ENCODE peak calls at places on chromosomes 12 and 14, in nine cellular contexts. C, I, V, L, J, T, G, X and Q are unnamed samples.

GRCh38 chr12:64840129-64840528 is 15.7 kb downstream of the TBC1D30 start:
- DNase-seq in C (no peak), I (no peak), V (no peak), L (peak), J (no peak), T (no peak), G (no peak), X (no peak), Q (no peak)

GRCh38 chr12:65765436-65765813 is 58.9 kb upstream of the HMGA2 start:
- DNase-seq in C (no peak), I (no peak), V (no peak), L (peak), J (no peak), T (peak), G (no peak), X (no peak), Q (no peak)

GRCh38 chr14:95217391-95217900 is 60.1 kb upstream of the DICER1 start:
- DNase-seq in C (no peak), I (no peak), V (no peak), L (peak), J (no peak), T (no peak), G (no peak), X (no peak), Q (no peak)

GRCh38 chr12:13744566-13744965 is 236.8 kb downstream of the GRIN2B start:
- DNase-seq in C (no peak), I (no peak), V (no peak), L (no peak), J (no peak), T (no peak), G (no peak), X (no peak), Q (no peak)

GRCh38 chr12:6074979-6075585 is 49.4 kb downstream of the VWF start:
- DNase-seq in C (no peak), I (peak), V (peak), L (no peak), J (peak), T (no peak), G (peak), X (no peak), Q (peak)

GRCh38 chr14:92783813-92784431 is 10.2 kb upstream of the GOLGA5 start:
- DNase-seq in C (peak), I (peak), V (no peak), L (peak), J (peak), T (peak), G (no peak), X (no peak), Q (no peak)

GRCh38 chr12:115160290-115161108 is 476.5 kb upstream of the TBX3 start:
- DNase-seq in C (no peak), I (no peak), V (no peak), L (no peak), J (no peak), T (no peak), G (no peak), X (no peak), Q (no peak)

GRCh38 chr12:106417926-106418910 is 60.7 kb downstream of the POLR3B start:
- DNase-seq in C (peak), I (no peak), V (no peak), L (peak), J (no peak), T (peak), G (no peak), X (no peak), Q (no peak)

GRCh38 chr12:28507867-28508266 is 317.6 kb downstream of the CCDC91 start:
- DNase-seq in C (no peak), I (peak), V (no peak), L (no peak), J (no peak), T (no peak), G (no peak), X (no peak), Q (no peak)

GRCh38 chr12:89825591-89826449 is 117.2 kb upstream of the ATP2B1 start:
- DNase-seq in C (no peak), I (peak), V (no peak), L (no peak), J (no peak), T (peak), G (no peak), X (no peak), Q (no peak)

GRCh38 chr14:44833376-44833775 is 128.4 kb downstream of the KLHL28 start:
- DNase-seq in C (no peak), I (no peak), V (no peak), L (peak), J (no peak), T (peak), G (no peak), X (no peak), Q (no peak)

GRCh38 chr14:68692216-68692615 is 100.7 kb downstream of the ZFP36L1 start:
- DNase-seq in C (no peak), I (no peak), V (no peak), L (no peak), J (no peak), T (peak), G (no peak), X (no peak), Q (no peak)

GRCh38 chr12:122958198-122958888 is 7.9 kb downstream of the ABCB9 start:
- DNase-seq in C (no peak), I (no peak), V (no peak), L (no peak), J (no peak), T (no peak), G (no peak), X (no peak), Q (no peak)

GRCh38 chr12:69096669-69097364 is 142.6 kb upstream of the CPSF6 start:
- DNase-seq in C (no peak), I (peak), V (no peak), L (peak), J (no peak), T (peak), G (no peak), X (no peak), Q (no peak)

GRCh38 chr12:69240625-69240984 is 1.2 kb downstream of the CPSF6 start:
- DNase-seq in C (no peak), I (peak), V (no peak), L (peak), J (peak), T (no peak), G (no peak), X (no peak), Q (no peak)

GRCh38 chr14:101035466-101036225 is 132.1 kb upstream of the RTL1 start:
- DNase-seq in C (peak), I (no peak), V (no peak), L (no peak), J (no peak), T (no peak), G (no peak), X (no peak), Q (peak)

GRCh38 chr12:75526655-75527511 is 15.5 kb upstream of the KRR1 start:
- DNase-seq in C (no peak), I (peak), V (no peak), L (peak), J (peak), T (peak), G (no peak), X (no peak), Q (no peak)

GRCh38 chr12:111569363-111570089 is 29.6 kb downstream of the ATXN2 start:
- DNase-seq in C (no peak), I (no peak), V (no peak), L (no peak), J (no peak), T (no peak), G (no peak), X (no peak), Q (no peak)

GRCh38 chr14:55514819-55515470 is 65.1 kb upstream of the KTN1 start:
- DNase-seq in C (no peak), I (no peak), V (no peak), L (peak), J (no peak), T (peak), G (no peak), X (no peak), Q (no peak)

GRCh38 chr12:12167847-12168246 is 97.1 kb downstream of the BCL2L14 start:
- DNase-seq in C (no peak), I (no peak), V (no peak), L (no peak), J (no peak), T (no peak), G (no peak), X (no peak), Q (no peak)

GRCh38 chr14:29584992-29585391 is 342.7 kb downstream of the PRKD1 start:
- DNase-seq in C (peak), I (no peak), V (no peak), L (no peak), J (no peak), T (peak), G (peak), X (no peak), Q (no peak)

GRCh38 chr14:38882533-38882932 is 220.5 kb downstream of the SEC23A start:
- DNase-seq in C (no peak), I (no peak), V (no peak), L (no peak), J (no peak), T (no peak), G (no peak), X (no peak), Q (no peak)

DNA sequence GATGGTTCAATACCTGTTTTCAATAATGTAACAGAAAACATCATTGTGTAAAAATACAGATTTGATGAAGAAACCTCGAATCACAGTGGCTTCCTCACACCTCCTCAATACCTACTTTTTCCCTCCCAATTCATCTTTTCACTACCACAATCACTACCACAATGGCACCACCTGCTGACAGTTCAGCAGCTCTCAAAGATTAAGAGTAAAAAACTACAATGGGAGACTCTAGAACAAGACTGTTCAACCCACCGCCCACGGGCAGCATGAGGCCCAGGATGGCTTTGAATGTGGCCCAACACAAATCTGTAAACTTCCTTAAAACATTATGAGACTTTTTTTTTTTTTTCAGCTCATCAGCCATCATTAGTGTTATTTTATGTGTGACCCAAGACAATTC is 15.2 kb downstream of the MED6 start:
- DNase-seq in C (no peak), I (peak), V (no peak), L (no peak), J (no peak), T (no peak), G (no peak), X (no peak), Q (no peak)
- TF ChIP-seq CTCF in C (no peak), I (no peak), V (no peak), L (peak), J (no peak), T (no peak), G (no peak), X (no peak), Q (no peak)

GRCh38 chr12:57766464-57767311 is at the start of gene CYP27B1:
- DNase-seq in C (no peak), I (peak), V (no peak), L (peak), J (peak), T (no peak), G (peak), X (no peak), Q (no peak)

GRCh38 chr12:57765698-57766463 is 997 bp downstream of the CYP27B1 start:
- DNase-seq in C (no peak), I (no peak), V (no peak), L (peak), J (peak), T (no peak), G (no peak), X (no peak), Q (no peak)

GRCh38 chr12:57763881-57764661 is 2.8 kb downstream of the CYP27B1 start:
- DNase-seq in C (no peak), I (no peak), V (no peak), L (no peak), J (no peak), T (no peak), G (no peak), X (no peak), Q (no peak)

GRCh38 chr12:57764662-57765002 is 2.2 kb downstream of the CYP27B1 start:
- DNase-seq in C (no peak), I (no peak), V (no peak), L (no peak), J (no peak), T (no peak), G (no peak), X (no peak), Q (no peak)

GRCh38 chr12:57765003-57765697 is 1.7 kb downstream of the CYP27B1 start:
- DNase-seq in C (peak), I (peak), V (peak), L (peak), J (peak), T (no peak), G (peak), X (no peak), Q (no peak)
- TF ChIP-seq CTCF in C (peak), I (peak), V (no peak), L (peak), J (peak), T (peak), G (peak), X (peak), Q (peak)

GRCh38 chr12:100075598-100075997 is 67.1 kb downstream of the BLTP3B start:
- DNase-seq in C (no peak), I (no peak), V (no peak), L (peak), J (no peak), T (no peak), G (no peak), X (no peak), Q (no peak)
- TF ChIP-seq CTCF in C (no peak), I (no peak), V (no peak), L (no peak), J (no peak), T (no peak), G (no peak), X (no peak), Q (no peak)

DNA sequence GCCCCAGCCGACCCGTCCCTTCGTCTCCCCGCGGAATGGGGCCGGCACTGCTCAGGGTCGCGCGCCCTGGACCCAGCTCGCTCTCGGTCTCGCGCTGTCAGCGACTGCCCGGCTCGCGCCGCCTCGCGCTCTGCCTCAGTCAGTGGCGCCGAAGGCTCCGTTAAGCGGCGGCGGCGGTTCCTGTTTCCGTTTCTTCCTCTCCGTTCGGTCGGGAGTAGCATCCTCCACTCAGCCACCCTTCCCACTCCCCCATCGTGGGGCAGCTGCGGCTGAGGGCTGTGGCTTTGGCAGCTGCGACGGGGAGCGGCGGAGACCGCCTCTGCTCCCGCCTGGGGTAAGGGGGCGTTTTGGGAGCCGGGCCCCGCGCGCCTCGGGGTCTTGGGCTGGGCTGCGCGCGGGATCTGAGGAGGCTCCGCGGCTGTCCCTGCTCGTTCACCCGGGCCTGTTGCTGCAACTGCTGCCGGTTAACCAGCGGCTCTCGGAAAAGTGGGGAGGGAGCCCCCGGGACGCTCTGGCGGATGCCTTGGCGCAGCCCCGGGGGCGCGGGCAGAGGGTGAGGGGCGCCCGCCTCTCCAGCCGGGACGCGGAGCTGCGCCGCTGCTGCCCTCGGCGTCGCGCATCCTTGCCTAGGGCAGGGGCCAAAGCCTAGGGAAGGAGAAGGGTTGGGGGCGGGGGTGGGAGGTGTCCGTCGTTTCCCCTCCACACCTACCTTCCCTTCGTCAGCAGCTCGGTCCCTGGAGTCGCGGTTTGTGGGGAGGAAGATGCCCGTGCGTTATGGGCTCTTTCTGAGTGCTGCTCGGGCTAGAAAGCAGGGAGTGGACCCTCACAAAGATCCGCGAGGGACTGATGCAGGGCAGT is 580 bp downstream of the FUT8 start:
- DNase-seq in C (peak), I (peak), V (peak), L (peak), J (no peak), T (peak), G (peak), X (peak), Q (peak)
- TF ChIP-seq CTCF in C (no peak), I (no peak), V (no peak), L (no peak), J (no peak), T (peak), G (no peak), X (no peak), Q (no peak)

GRCh38 chr14:22303589-22304195 is 285.3 kb downstream of the DAD1 start:
- DNase-seq in C (no peak), I (peak), V (no peak), L (no peak), J (no peak), T (peak), G (no peak), X (no peak), Q (no peak)
- TF ChIP-seq CTCF in C (peak), I (peak), V (no peak), L (peak), J (peak), T (peak), G (peak), X (peak), Q (peak)

GRCh38 chr14:91419044-91419397 is 1.4 kb upstream of the CCDC88C start:
- DNase-seq in C (no peak), I (no peak), V (peak), L (no peak), J (no peak), T (no peak), G (no peak), X (no peak), Q (no peak)
- TF ChIP-seq CTCF in C (no peak), I (no peak), V (no peak), L (no peak), J (peak), T (no peak), G (peak), X (no peak), Q (peak)

DNA sequence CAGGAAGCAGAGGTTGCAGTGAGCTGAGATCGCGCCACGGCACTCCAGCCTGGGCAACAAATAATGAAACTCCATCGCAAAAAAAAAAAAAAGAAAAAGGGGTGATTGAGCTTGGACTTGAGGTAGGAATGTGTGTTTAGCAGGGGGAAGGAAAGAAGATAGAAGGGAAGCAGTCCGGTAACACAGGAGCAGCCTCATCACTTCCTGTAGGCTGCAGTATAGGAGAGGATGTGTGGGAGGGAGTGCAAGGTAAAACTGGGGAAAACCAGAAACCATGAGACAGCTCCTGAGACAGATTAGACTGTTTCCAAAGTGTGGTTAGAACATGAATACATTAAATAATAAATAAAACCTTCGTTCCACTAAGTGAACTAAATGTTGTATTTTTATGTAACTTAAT is 49.2 kb downstream of the FGD4 start:
- DNase-seq in C (no peak), I (peak), V (no peak), L (no peak), J (no peak), T (no peak), G (no peak), X (no peak), Q (no peak)
- TF ChIP-seq CTCF in C (no peak), I (peak), V (no peak), L (peak), J (no peak), T (no peak), G (no peak), X (no peak), Q (no peak)

GRCh38 chr12:125032466-125033152 is 32.6 kb upstream of the AACS start:
- DNase-seq in C (no peak), I (no peak), V (no peak), L (no peak), J (no peak), T (no peak), G (no peak), X (no peak), Q (no peak)

GRCh38 chr12:125038976-125039625 is 26.1 kb upstream of the AACS start:
- DNase-seq in C (no peak), I (no peak), V (no peak), L (no peak), J (no peak), T (no peak), G (no peak), X (no peak), Q (no peak)

GRCh38 chr12:125028106-125028505 is 34.7 kb downstream of the BRI3BP start:
- DNase-seq in C (no peak), I (no peak), V (no peak), L (no peak), J (no peak), T (no peak), G (no peak), X (no peak), Q (no peak)

GRCh38 chr12:125029756-125030358 is 35.4 kb upstream of the AACS start:
- DNase-seq in C (no peak), I (no peak), V (no peak), L (no peak), J (no peak), T (peak), G (no peak), X (no peak), Q (no peak)

DNA sequence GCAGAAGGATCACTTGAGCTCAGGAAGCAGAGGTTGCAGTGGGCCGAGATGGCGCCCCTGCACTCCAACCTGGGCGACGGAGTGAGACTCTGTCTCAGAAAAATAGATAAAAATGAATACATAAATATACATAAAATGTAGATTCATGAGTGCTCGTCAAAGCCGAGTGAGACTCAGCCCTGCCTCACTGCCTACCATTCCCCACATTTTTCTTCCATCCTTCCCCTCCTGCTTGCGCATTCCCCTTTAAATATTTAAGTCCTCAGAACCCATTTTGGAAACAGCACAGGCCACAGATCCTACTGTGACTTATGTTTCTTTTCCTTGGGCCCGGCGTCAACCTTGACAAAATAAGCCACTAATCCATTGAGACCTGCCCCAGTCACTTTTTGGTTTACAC is 31.9 kb upstream of the AACS start:
- DNase-seq in C (no peak), I (no peak), V (no peak), L (no peak), J (no peak), T (no peak), G (no peak), X (no peak), Q (no peak)
- TF ChIP-seq CTCF in C (no peak), I (no peak), V (no peak), L (no peak), J (no peak), T (no peak), G (no peak), X (no peak), Q (no peak)